ENCODE peak calls at places on chromosomes 13 and 19, in seven cellular contexts. P is HCT116; R is effector memory CD4-positive, alpha-beta T cell; K is CD8-positive, alpha-beta memory T cell; O is ascending aorta; Y is AG04450; Q is mammary epithelial cell. H is an unnamed sample.

GRCh38 chr19:42601811-42602443 is 7.2 kb upstream of the CEACAM8 start:
- DNase-seq in Q (peak; percentile 25), K (no peak), O (no peak), P (no peak), Y (no peak), R (no peak), H (peak; percentile 15)

GRCh38 chr19:52941941-52942370 is 18.7 kb upstream of the ZNF888 start:
- DNase-seq in Q (peak; percentile 26), O (no peak), R (no peak), K (no peak), Y (no peak), P (no peak), H (peak; percentile 31)

GRCh38 chr19:47331931-47332547 is at the start of gene C5AR2:
- DNase-seq in R (no peak), K (no peak), O (no peak), Q (no peak), P (no peak), Y (no peak), H (no peak)

GRCh38 chr19:38745316-38745715 is 1.0 kb upstream of the CAPN12 start:
- DNase-seq in K (no peak), Q (peak; percentile 0), P (no peak), Y (no peak), R (no peak), O (no peak), H (no peak)

GRCh38 chr19:3358392-3358918 is 7.9 kb upstream of the NFIC start:
- DNase-seq in Y (no peak), P (no peak), R (no peak), O (no peak), Q (no peak), K (peak; percentile 48), H (no peak)

GRCh38 chr19:5341448-5341820 is 822 bp upstream of the PTPRS start:
- DNase-seq in O (no peak), P (no peak), K (no peak), R (no peak), Q (no peak), Y (no peak), H (no peak)

GRCh38 chr19:51595190-51595589 is 24.1 kb downstream of the ZNF175 start:
- DNase-seq in Q (no peak), Y (no peak), K (no peak), R (no peak), P (no peak), O (no peak), H (no peak)

GRCh38 chr19:11767633-11768133 is 883 bp downstream of the ZNF441 start:
- DNase-seq in Y (no peak), K (peak; percentile 9), R (no peak), Q (peak; percentile 31), P (no peak), O (peak; percentile 8), H (peak; percentile 11)

GRCh38 chr19:38193445-38193844 is 30.6 kb downstream of the DPF1 start:
- DNase-seq in P (no peak), R (no peak), Y (no peak), Q (no peak), K (no peak), O (no peak), H (no peak)

GRCh38 chr13:59437902-59438301 is 725.8 kb downstream of the DIAPH3 start:
- DNase-seq in Q (no peak), P (no peak), Y (no peak), R (no peak), O (no peak), K (no peak), H (no peak)

GRCh38 chr19:4566402-4567051 is 7.0 kb upstream of the SEMA6B start:
- DNase-seq in R (no peak), O (no peak), Q (no peak), K (no peak), Y (no peak), P (no peak), H (no peak)

GRCh38 chr13:42001580-42001979 is 40.7 kb upstream of the VWA8 start:
- DNase-seq in Q (peak; percentile 75), P (no peak), Y (peak; percentile 77), O (no peak), K (no peak), R (no peak), H (peak; percentile 47)

GRCh38 chr13:34512811-34513210 is 429.3 kb upstream of the NBEA start:
- DNase-seq in Q (no peak), Y (no peak), K (no peak), P (no peak), O (no peak), R (no peak), H (no peak)

GRCh38 chr13:31278874-31279273 is 79.1 kb downstream of the B3GLCT start:
- DNase-seq in R (no peak), O (no peak), Q (no peak), Y (no peak), P (no peak), K (no peak), H (no peak)

GRCh38 chr19:49858591-49858985 is 7.6 kb downstream of the PTOV1 start:
- DNase-seq in O (no peak), R (no peak), Y (no peak), K (no peak), P (no peak), Q (no peak), H (no peak)

GRCh38 chr13:37141011-37141410 is 35.5 kb upstream of the CSNK1A1L start:
- DNase-seq in Y (no peak), R (no peak), K (no peak), O (no peak), P (no peak), Q (no peak), H (no peak)

GRCh38 chr13:43132228-43132627 is 108.8 kb downstream of the DNAJC15 start:
- DNase-seq in P (peak; percentile 35), Y (no peak), R (no peak), O (no peak), K (no peak), Q (peak; percentile 66), H (peak; percentile 69)

GRCh38 chr13:110206170-110206569 is 100.8 kb downstream of the COL4A1 start:
- DNase-seq in O (no peak), R (no peak), Y (no peak), Q (no peak), P (no peak), K (no peak), H (no peak)

GRCh38 chr13:94515352-94515751 is 35.9 kb upstream of the DCT start:
- DNase-seq in K (no peak), P (no peak), O (no peak), Q (no peak), Y (no peak), R (no peak), H (no peak)

GRCh38 chr19:6026390-6026897 is 48.5 kb upstream of the RANBP3 start:
- DNase-seq in Q (no peak), Y (no peak), R (no peak), K (no peak), P (no peak), O (no peak), H (no peak)

GRCh38 chr13:72896869-72897268 is 114.9 kb downstream of the PIBF1 start:
- DNase-seq in P (no peak), K (no peak), O (no peak), Y (no peak), Q (no peak), R (no peak), H (no peak)

GRCh38 chr13:31803327-31803726 is 64.0 kb downstream of the RXFP2 start:
- DNase-seq in K (no peak), O (no peak), Q (no peak), R (no peak), Y (no peak), P (no peak), H (no peak)

GRCh38 chr13:24623141-24623665 is 57.0 kb upstream of the ATP12A start:
- DNase-seq in P (no peak), R (no peak), Q (no peak), Y (no peak), K (no peak), O (no peak), H (no peak)

GRCh38 chr13:51958217-51958547 is 53.1 kb downstream of the ATP7B start:
- DNase-seq in P (no peak), R (no peak), Y (no peak), O (no peak), Q (no peak), K (no peak), H (no peak)

GRCh38 chr19:45863840-45864628 is at the start of gene FOXA3:
- DNase-seq in Y (no peak), P (no peak), R (peak; percentile 39), Q (no peak), O (no peak), K (peak; percentile 50), H (no peak)

GRCh38 chr13:25752957-25753540 is 298.8 kb downstream of the SHISA2 start:
- DNase-seq in Q (peak; percentile 74), O (no peak), Y (peak; percentile 18), K (no peak), P (no peak), R (no peak), H (peak; percentile 60)

GRCh38 chr19:48915757-48916156 is 15.6 kb downstream of the NUCB1 start:
- DNase-seq in Y (no peak), P (no peak), Q (no peak), K (no peak), O (no peak), R (no peak), H (no peak)

GRCh38 chr13:111911754-111912452 is 155.0 kb upstream of the SOX1 start:
- DNase-seq in Q (no peak), R (no peak), O (no peak), Y (no peak), K (no peak), P (no peak), H (no peak)

GRCh38 chr13:26525528-26525927 is 32.0 kb upstream of the WASF3 start:
- DNase-seq in Q (no peak), P (no peak), K (no peak), O (no peak), Y (no peak), R (no peak), H (no peak)

GRCh38 chr13:33212396-33212795 is 73.2 kb downstream of the STARD13 start:
- DNase-seq in O (no peak), P (no peak), Y (no peak), K (no peak), Q (no peak), R (no peak), H (no peak)
- H3K27ac ChIP-seq in O (no peak overlapping the region), P (no peak overlapping the region), Y (no peak overlapping the region), K (no peak overlapping the region), Q (peak overlapping the region; percentile 87), R (no peak overlapping the region), H (peak overlapping the region; percentile 27)

GRCh38 chr13:44732503-44733098 is 156.5 kb upstream of the TSC22D1 start:
- DNase-seq in O (no peak), Y (no peak), Q (no peak), P (no peak), R (no peak), K (no peak), H (no peak)
- H3K27ac ChIP-seq in O (no peak overlapping the region), Y (no peak overlapping the region), Q (no peak overlapping the region), P (no peak overlapping the region), R (no peak overlapping the region), K (no peak overlapping the region), H (no peak overlapping the region)

GRCh38 chr13:86831084-86831483 is 840.1 kb upstream of the SLITRK5 start:
- DNase-seq in K (no peak), P (no peak), R (no peak), O (no peak), Y (no peak), Q (no peak), H (no peak)
- H3K27ac ChIP-seq in K (no peak overlapping the region), P (no peak overlapping the region), R (no peak overlapping the region), O (no peak overlapping the region), Y (no peak overlapping the region), Q (no peak overlapping the region), H (no peak overlapping the region)

DNA sequence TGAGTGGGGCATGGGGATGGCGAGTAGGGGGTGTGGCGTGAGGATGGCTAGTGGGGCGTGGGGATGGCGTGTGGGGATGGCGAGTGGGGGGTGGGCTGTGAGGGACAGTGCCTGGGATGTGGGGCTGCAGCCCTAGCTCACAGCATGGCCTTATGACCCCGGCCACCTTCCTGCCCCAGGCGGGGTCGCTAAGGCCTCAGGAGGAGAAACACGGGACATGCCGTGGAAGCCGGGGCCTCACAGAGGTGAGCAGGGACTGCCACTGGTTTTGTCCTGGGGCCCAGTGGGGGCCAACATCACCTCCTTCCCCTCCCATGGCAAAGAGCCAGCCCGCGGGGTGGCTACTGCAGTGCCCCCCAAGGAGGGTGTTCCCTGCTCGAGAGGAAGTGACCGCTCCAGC is 1.1 kb downstream of the F7 start:
- DNase-seq in Y (no peak), Q (no peak), K (no peak), O (no peak), P (no peak), R (no peak), H (no peak)
- H3K27ac ChIP-seq in Y (no peak overlapping the region), Q (no peak overlapping the region), K (no peak overlapping the region), O (no peak overlapping the region), P (no peak overlapping the region), R (no peak overlapping the region), H (no peak overlapping the region)